ENCODE peak calls at places on chromosomes 13 and 19, in eight cellular contexts. H, A, N, G, U, K, O and M are unnamed samples.

GRCh38 chr13:111595276-111595675 is 274.8 kb downstream of the TEX29 start:
- DNase-seq in H (no peak), A (no peak), N (no peak), G (no peak), U (no peak), K (no peak), O (no peak), M (no peak)

GRCh38 chr13:32228330-32229041 is 86.7 kb downstream of the ZAR1L start:
- DNase-seq in H (no peak), A (no peak), N (no peak), G (peak), U (no peak), K (no peak), O (no peak), M (no peak)

GRCh38 chr13:53953205-53953604 is 924.6 kb downstream of the OLFM4 start:
- DNase-seq in H (no peak), A (no peak), N (no peak), G (no peak), U (no peak), K (no peak), O (no peak), M (no peak)

GRCh38 chr13:31797154-31797775 is 57.9 kb downstream of the RXFP2 start:
- DNase-seq in H (no peak), A (no peak), N (peak), G (peak), U (no peak), K (no peak), O (no peak), M (no peak)

GRCh38 chr19:46133101-46133627 is 8.7 kb upstream of the IGFL3 start:
- DNase-seq in H (no peak), A (peak), N (peak), G (peak), U (peak), K (no peak), O (no peak), M (peak)

GRCh38 chr13:21567714-21568113 is 36.3 kb downstream of the MICU2 start:
- DNase-seq in H (no peak), A (no peak), N (no peak), G (no peak), U (no peak), K (no peak), O (no peak), M (no peak)

GRCh38 chr19:40800997-40801377 is 2.0 kb downstream of the EGLN2 start:
- DNase-seq in H (no peak), A (peak), N (no peak), G (no peak), U (no peak), K (no peak), O (no peak), M (no peak)

GRCh38 chr19:1000095-1000494 is at the start of gene GRIN3B:
- DNase-seq in H (peak), A (no peak), N (no peak), G (peak), U (no peak), K (peak), O (peak), M (no peak)

GRCh38 chr13:48235100-48235813 is 2.3 kb downstream of the ITM2B start:
- DNase-seq in H (no peak), A (peak), N (no peak), G (peak), U (no peak), K (no peak), O (no peak), M (no peak)

GRCh38 chr13:45398862-45399261 is 19.3 kb downstream of the SLC25A30 start:
- DNase-seq in H (no peak), A (no peak), N (no peak), G (no peak), U (no peak), K (peak), O (peak), M (no peak)

GRCh38 chr13:32947886-32948285 is 68.3 kb upstream of the KL start:
- DNase-seq in H (no peak), A (peak), N (no peak), G (no peak), U (no peak), K (no peak), O (no peak), M (no peak)

GRCh38 chr19:31313291-31314030 is 35.8 kb downstream of the TSHZ3 start:
- DNase-seq in H (no peak), A (peak), N (no peak), G (no peak), U (no peak), K (no peak), O (no peak), M (no peak)

GRCh38 chr13:29849071-29849541 is 1.3 kb downstream of the UBL3 start:
- DNase-seq in H (no peak), A (no peak), N (no peak), G (peak), U (no peak), K (peak), O (no peak), M (no peak)